ENCODE peak calls at places on chromosome 19, in ten cellular contexts. One of them, this sample, is unnamed.

GRCh38 chr19:5958074-5958850 is 19.7 kb downstream of the RANBP3 start:
- DNase-seq in spleen: no peak
- DNase-seq in AG09319: no peak
- DNase-seq in CD8-positive, alpha-beta T cell: no peak
- DNase-seq in GM10248: no peak
- DNase-seq in PC-3: no peak
- DNase-seq in endodermal cell: no peak
- DNase-seq in uterus: no peak
- DNase-seq in AG04450: no peak
- DNase-seq in AG09309: no peak
- DNase-seq in this sample: no peak

GRCh38 chr19:46745521-46746280 is at the start of gene FKRP:
- DNase-seq in CD8-positive, alpha-beta T cell: peak
- DNase-seq in PC-3: no peak
- DNase-seq in endodermal cell: peak
- DNase-seq in AG09309: no peak
- DNase-seq in uterus: peak
- DNase-seq in GM10248: peak
- DNase-seq in AG04450: no peak
- DNase-seq in spleen: peak
- DNase-seq in AG09319: no peak
- DNase-seq in this sample: peak

GRCh38 chr19:53906211-53907192 is 2.6 kb upstream of the CACNG7 start:
- DNase-seq in GM10248: peak
- DNase-seq in spleen: peak
- DNase-seq in AG04450: no peak
- DNase-seq in AG09309: no peak
- DNase-seq in PC-3: peak
- DNase-seq in AG09319: no peak
- DNase-seq in uterus: peak
- DNase-seq in CD8-positive, alpha-beta T cell: peak
- DNase-seq in endodermal cell: peak
- DNase-seq in this sample: peak

GRCh38 chr19:12899891-12900518 is 9.0 kb downstream of the GCDH start:
- DNase-seq in uterus: no peak
- DNase-seq in PC-3: no peak
- DNase-seq in spleen: no peak
- DNase-seq in AG09319: no peak
- DNase-seq in AG09309: no peak
- DNase-seq in endodermal cell: no peak
- DNase-seq in AG04450: no peak
- DNase-seq in GM10248: peak
- DNase-seq in CD8-positive, alpha-beta T cell: no peak
- DNase-seq in this sample: no peak

GRCh38 chr19:43548706-43549105 is 15.7 kb downstream of the ZNF575 start:
- DNase-seq in spleen: no peak
- DNase-seq in endodermal cell: no peak
- DNase-seq in CD8-positive, alpha-beta T cell: no peak
- DNase-seq in uterus: no peak
- DNase-seq in AG09319: no peak
- DNase-seq in PC-3: no peak
- DNase-seq in AG04450: no peak
- DNase-seq in AG09309: no peak
- DNase-seq in GM10248: no peak
- DNase-seq in this sample: no peak

GRCh38 chr19:4278926-4279529 is at the start of gene SHD:
- DNase-seq in AG04450: no peak
- DNase-seq in endodermal cell: peak
- DNase-seq in AG09319: no peak
- DNase-seq in GM10248: no peak
- DNase-seq in spleen: no peak
- DNase-seq in uterus: no peak
- DNase-seq in PC-3: no peak
- DNase-seq in AG09309: no peak
- DNase-seq in CD8-positive, alpha-beta T cell: no peak
- DNase-seq in this sample: no peak

GRCh38 chr19:54190942-54191670 is at the start of gene TSEN34:
- DNase-seq in AG04450: no peak
- DNase-seq in spleen: peak
- DNase-seq in AG09309: no peak
- DNase-seq in uterus: no peak
- DNase-seq in PC-3: peak
- DNase-seq in GM10248: peak
- DNase-seq in endodermal cell: peak
- DNase-seq in CD8-positive, alpha-beta T cell: peak
- DNase-seq in AG09319: peak
- DNase-seq in this sample: peak

GRCh38 chr19:4581381-4582111 is 22.1 kb upstream of the SEMA6B start:
- DNase-seq in endodermal cell: peak
- DNase-seq in PC-3: peak
- DNase-seq in GM10248: no peak
- DNase-seq in CD8-positive, alpha-beta T cell: no peak
- DNase-seq in uterus: no peak
- DNase-seq in AG04450: no peak
- DNase-seq in AG09309: no peak
- DNase-seq in AG09319: no peak
- DNase-seq in spleen: no peak
- DNase-seq in this sample: no peak

GRCh38 chr19:38989066-38989605 is 13.6 kb upstream of the FBXO17 start:
- DNase-seq in spleen: no peak
- DNase-seq in PC-3: peak
- DNase-seq in uterus: no peak
- DNase-seq in AG09319: no peak
- DNase-seq in GM10248: no peak
- DNase-seq in CD8-positive, alpha-beta T cell: no peak
- DNase-seq in AG04450: no peak
- DNase-seq in endodermal cell: peak
- DNase-seq in AG09309: no peak
- DNase-seq in this sample: peak

GRCh38 chr19:49148784-49149651 is 6.2 kb downstream of the HRC start:
- DNase-seq in uterus: peak
- DNase-seq in endodermal cell: peak
- DNase-seq in AG09309: peak
- DNase-seq in AG04450: peak
- DNase-seq in AG09319: no peak
- DNase-seq in GM10248: peak
- DNase-seq in spleen: peak
- DNase-seq in CD8-positive, alpha-beta T cell: peak
- DNase-seq in PC-3: peak
- DNase-seq in this sample: peak

GRCh38 chr19:42497492-42498226 is 30.6 kb downstream of the CEACAM1 start:
- DNase-seq in CD8-positive, alpha-beta T cell: no peak
- DNase-seq in AG09319: no peak
- DNase-seq in spleen: no peak
- DNase-seq in AG04450: no peak
- DNase-seq in AG09309: no peak
- DNase-seq in endodermal cell: no peak
- DNase-seq in GM10248: peak
- DNase-seq in PC-3: no peak
- DNase-seq in uterus: no peak
- DNase-seq in this sample: peak

GRCh38 chr19:15114153-15114540 is 6.9 kb downstream of the SYDE1 start:
- DNase-seq in CD8-positive, alpha-beta T cell: no peak
- DNase-seq in endodermal cell: no peak
- DNase-seq in spleen: no peak
- DNase-seq in PC-3: no peak
- DNase-seq in GM10248: no peak
- DNase-seq in uterus: no peak
- DNase-seq in AG09319: no peak
- DNase-seq in AG09309: no peak
- DNase-seq in AG04450: no peak
- DNase-seq in this sample: no peak

GRCh38 chr19:5805465-5806132 is 732 bp downstream of the NRTN start:
- DNase-seq in endodermal cell: peak
- DNase-seq in PC-3: peak
- DNase-seq in AG04450: no peak
- DNase-seq in uterus: no peak
- DNase-seq in AG09309: no peak
- DNase-seq in AG09319: no peak
- DNase-seq in GM10248: peak
- DNase-seq in CD8-positive, alpha-beta T cell: peak
- DNase-seq in spleen: peak
- DNase-seq in this sample: peak

GRCh38 chr19:55552620-55553019 is 7.3 kb upstream of the SBK3 start:
- DNase-seq in CD8-positive, alpha-beta T cell: no peak
- DNase-seq in AG09309: peak
- DNase-seq in PC-3: no peak
- DNase-seq in AG04450: peak
- DNase-seq in spleen: no peak
- DNase-seq in AG09319: peak
- DNase-seq in uterus: no peak
- DNase-seq in endodermal cell: no peak
- DNase-seq in GM10248: no peak
- DNase-seq in this sample: no peak

DNA sequence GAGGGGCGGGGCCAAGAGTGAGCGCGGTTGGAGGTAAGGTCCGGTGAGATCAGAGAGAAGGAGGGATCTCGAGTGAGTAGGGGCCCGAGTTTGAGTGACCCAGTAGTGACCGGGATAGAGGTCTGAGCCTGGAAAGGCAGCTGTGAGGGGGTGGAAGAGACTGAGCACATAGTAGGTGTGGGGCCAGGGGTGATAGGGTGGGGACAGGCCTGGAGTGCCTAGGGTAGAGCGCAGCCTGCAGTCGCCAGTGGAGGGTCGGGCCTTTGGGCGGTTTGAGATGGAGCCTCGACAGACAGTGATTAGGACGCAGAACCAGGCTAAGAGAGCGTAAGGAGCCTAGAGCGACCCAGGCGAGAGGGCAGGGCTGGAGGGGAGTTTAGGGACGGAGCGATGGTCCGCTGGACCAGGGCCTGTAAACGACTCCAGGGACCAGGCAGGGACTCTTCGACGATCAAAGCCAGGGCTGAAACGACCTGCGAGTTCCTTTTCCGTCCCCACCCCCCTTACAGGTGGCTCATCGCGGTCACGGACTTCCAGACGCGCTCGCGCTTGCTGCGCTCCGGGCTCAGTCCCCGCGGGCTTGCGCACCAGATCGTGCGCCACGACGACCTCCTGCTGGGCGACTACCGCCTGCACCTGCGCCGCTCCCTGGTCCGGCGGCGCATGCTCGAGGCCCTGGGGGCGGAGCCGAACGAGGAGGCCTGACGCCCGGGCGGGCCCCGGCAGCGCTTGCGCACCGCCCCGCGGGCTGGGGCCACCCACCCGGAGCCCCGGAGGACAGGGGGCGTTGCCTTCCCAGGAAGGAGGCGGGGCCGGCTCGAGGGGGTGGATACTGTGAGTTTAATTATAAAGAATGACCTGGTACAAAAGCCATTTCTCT is 9.4 kb downstream of the C19orf81 start:
- DNase-seq in AG04450: no peak
- DNase-seq in GM10248: peak
- DNase-seq in uterus: peak
- DNase-seq in AG09319: no peak
- DNase-seq in spleen: peak
- DNase-seq in AG09309: no peak
- DNase-seq in CD8-positive, alpha-beta T cell: peak
- DNase-seq in PC-3: peak
- DNase-seq in endodermal cell: peak
- DNase-seq in this sample: no peak
- TF ChIP-seq CTCF in AG04450: no peak
- TF ChIP-seq CTCF in GM10248: no peak
- TF ChIP-seq CTCF in uterus: no peak
- TF ChIP-seq CTCF in AG09319: no peak
- TF ChIP-seq CTCF in spleen: no peak
- TF ChIP-seq CTCF in AG09309: no peak
- TF ChIP-seq CTCF in CD8-positive, alpha-beta T cell: no peak
- TF ChIP-seq CTCF in PC-3: no peak
- TF ChIP-seq CTCF in endodermal cell: no peak
- TF ChIP-seq CTCF in this sample: no peak

DNA sequence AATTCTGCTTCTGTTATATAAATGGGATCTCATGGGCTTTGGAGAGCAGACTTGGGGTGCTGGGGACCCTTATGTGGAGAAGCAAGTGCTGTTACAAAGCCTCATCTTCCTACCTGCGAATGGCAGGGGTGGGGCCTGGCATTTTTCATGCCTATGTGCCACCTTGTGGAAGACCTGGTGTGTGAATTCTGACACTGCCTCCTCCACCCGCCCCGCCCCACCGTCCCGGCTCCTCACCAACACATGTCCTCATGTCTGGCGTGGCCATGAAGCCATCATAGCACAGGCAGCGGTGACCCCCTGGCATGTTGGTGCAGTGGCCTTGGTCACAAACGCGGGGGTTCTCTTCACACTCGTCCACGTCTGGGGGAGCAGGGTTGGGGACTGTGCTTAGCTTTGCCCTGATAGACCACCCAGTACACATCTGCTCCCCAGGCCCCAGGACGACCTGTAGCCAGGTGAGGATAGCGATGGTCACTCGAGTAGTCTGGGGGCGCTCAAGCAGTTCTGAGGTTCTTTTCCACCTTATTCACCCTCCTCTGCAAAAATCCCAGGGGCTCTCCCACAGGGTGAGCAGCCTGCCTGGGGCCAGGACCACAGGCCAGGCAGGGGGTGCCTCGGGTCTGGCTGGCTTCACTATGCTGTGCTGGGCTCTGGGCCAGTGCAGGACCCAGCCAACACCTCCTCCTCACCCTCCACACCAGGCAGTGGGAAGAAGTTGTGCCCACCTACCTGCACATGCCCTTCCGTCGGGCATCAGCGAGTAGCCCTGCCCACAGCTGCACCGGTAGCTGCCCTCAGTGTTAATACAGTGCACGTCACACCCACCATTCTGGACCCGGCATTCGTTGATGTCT is 32.7 kb downstream of the FBN3 start:
- DNase-seq in GM10248: no peak
- DNase-seq in AG09319: no peak
- DNase-seq in AG04450: no peak
- DNase-seq in spleen: no peak
- DNase-seq in PC-3: peak
- DNase-seq in uterus: no peak
- DNase-seq in endodermal cell: no peak
- DNase-seq in CD8-positive, alpha-beta T cell: no peak
- DNase-seq in AG09309: no peak
- DNase-seq in this sample: peak
- TF ChIP-seq CTCF in GM10248: peak
- TF ChIP-seq CTCF in AG09319: no peak
- TF ChIP-seq CTCF in AG04450: no peak
- TF ChIP-seq CTCF in spleen: no peak
- TF ChIP-seq CTCF in PC-3: peak
- TF ChIP-seq CTCF in uterus: no peak
- TF ChIP-seq CTCF in endodermal cell: no peak
- TF ChIP-seq CTCF in CD8-positive, alpha-beta T cell: no peak
- TF ChIP-seq CTCF in AG09309: no peak
- TF ChIP-seq CTCF in this sample: no peak

GRCh38 chr19:18160792-18161690 is 8.1 kb downstream of the PIK3R2 start:
- DNase-seq in AG09319: peak
- DNase-seq in CD8-positive, alpha-beta T cell: peak
- DNase-seq in spleen: peak
- DNase-seq in AG04450: no peak
- DNase-seq in AG09309: no peak
- DNase-seq in endodermal cell: peak
- DNase-seq in uterus: peak
- DNase-seq in GM10248: peak
- DNase-seq in PC-3: peak
- DNase-seq in this sample: peak
- TF ChIP-seq CTCF in AG09319: peak
- TF ChIP-seq CTCF in CD8-positive, alpha-beta T cell: peak
- TF ChIP-seq CTCF in spleen: peak
- TF ChIP-seq CTCF in AG04450: no peak
- TF ChIP-seq CTCF in AG09309: peak
- TF ChIP-seq CTCF in endodermal cell: peak
- TF ChIP-seq CTCF in uterus: peak
- TF ChIP-seq CTCF in GM10248: peak
- TF ChIP-seq CTCF in PC-3: no peak
- TF ChIP-seq CTCF in this sample: no peak

GRCh38 chr19:44897835-44898234 is 6.8 kb downstream of the TOMM40 start:
- DNase-seq in AG09309: no peak
- DNase-seq in AG04450: no peak
- DNase-seq in CD8-positive, alpha-beta T cell: no peak
- DNase-seq in uterus: no peak
- DNase-seq in endodermal cell: no peak
- DNase-seq in PC-3: no peak
- DNase-seq in spleen: no peak
- DNase-seq in AG09319: no peak
- DNase-seq in GM10248: no peak
- DNase-seq in this sample: no peak
- TF ChIP-seq CTCF in AG09309: no peak
- TF ChIP-seq CTCF in AG04450: no peak
- TF ChIP-seq CTCF in CD8-positive, alpha-beta T cell: no peak
- TF ChIP-seq CTCF in uterus: no peak
- TF ChIP-seq CTCF in endodermal cell: no peak
- TF ChIP-seq CTCF in PC-3: no peak
- TF ChIP-seq CTCF in spleen: no peak
- TF ChIP-seq CTCF in AG09319: no peak
- TF ChIP-seq CTCF in GM10248: no peak
- TF ChIP-seq CTCF in this sample: no peak

This sample was measured in Calu3.